ENCODE peak calls at places on chromosomes 16 and 17, in ten cellular contexts. One of them, this sample, is unnamed. For H3K4me1, the result is how much of the 10 kb centered on the place peaks cover.

GRCh38 chr17:47188266-47188665 is 829 bp downstream of the CDC27 start:
- DNase-seq in H1: no peak
- DNase-seq in neural progenitor cell: no peak
- DNase-seq in mesendoderm: peak
- DNase-seq in GM23248: peak
- DNase-seq in mesenchymal stem cell: peak
- DNase-seq in mammary epithelial cell: peak
- DNase-seq in colonic mucosa: no peak
- DNase-seq in MM.1S: peak
- DNase-seq in neuronal stem cell: peak
- DNase-seq in this sample: peak

GRCh38 chr17:29133146-29133713 is 47.0 kb downstream of the MYO18A start:
- DNase-seq in GM23248: peak
- DNase-seq in neural progenitor cell: no peak
- DNase-seq in mesenchymal stem cell: peak
- DNase-seq in H1: no peak
- DNase-seq in neuronal stem cell: no peak
- DNase-seq in mesendoderm: peak
- DNase-seq in colonic mucosa: no peak
- DNase-seq in mammary epithelial cell: no peak
- DNase-seq in MM.1S: no peak
- DNase-seq in this sample: peak

GRCh38 chr17:64498308-64499203 is 1.7 kb upstream of the POLG2 start:
- DNase-seq in MM.1S: no peak
- DNase-seq in H1: no peak
- DNase-seq in neural progenitor cell: peak
- DNase-seq in mesendoderm: no peak
- DNase-seq in GM23248: peak
- DNase-seq in neuronal stem cell: no peak
- DNase-seq in mammary epithelial cell: peak
- DNase-seq in colonic mucosa: no peak
- DNase-seq in mesenchymal stem cell: peak
- DNase-seq in this sample: peak

GRCh38 chr17:7835818-7836595 is 2.0 kb downstream of the KDM6B start:
- DNase-seq in neural progenitor cell: peak
- DNase-seq in mesendoderm: peak
- DNase-seq in neuronal stem cell: no peak
- DNase-seq in GM23248: peak
- DNase-seq in H1: peak
- DNase-seq in mesenchymal stem cell: peak
- DNase-seq in MM.1S: no peak
- DNase-seq in mammary epithelial cell: peak
- DNase-seq in colonic mucosa: peak
- DNase-seq in this sample: peak

GRCh38 chr17:65191805-65192740 is 54.9 kb downstream of the RGS9 start:
- DNase-seq in mesendoderm: peak
- DNase-seq in neuronal stem cell: no peak
- DNase-seq in neural progenitor cell: no peak
- DNase-seq in colonic mucosa: no peak
- DNase-seq in mesenchymal stem cell: peak
- DNase-seq in H1: no peak
- DNase-seq in MM.1S: no peak
- DNase-seq in mammary epithelial cell: peak
- DNase-seq in GM23248: peak
- DNase-seq in this sample: peak

GRCh38 chr16:2150418-2151187 is 2.2 kb downstream of the RAB26 start:
- DNase-seq in H1: peak
- DNase-seq in colonic mucosa: peak
- DNase-seq in mesenchymal stem cell: peak
- DNase-seq in GM23248: no peak
- DNase-seq in neuronal stem cell: no peak
- DNase-seq in neural progenitor cell: peak
- DNase-seq in MM.1S: no peak
- DNase-seq in mesendoderm: peak
- DNase-seq in mammary epithelial cell: peak
- DNase-seq in this sample: no peak

GRCh38 chr17:58184986-58185761 is 7.4 kb upstream of the EPX start:
- DNase-seq in mesendoderm: no peak
- DNase-seq in neuronal stem cell: no peak
- DNase-seq in neural progenitor cell: no peak
- DNase-seq in mesenchymal stem cell: no peak
- DNase-seq in colonic mucosa: no peak
- DNase-seq in GM23248: no peak
- DNase-seq in mammary epithelial cell: no peak
- DNase-seq in MM.1S: no peak
- DNase-seq in H1: no peak
- DNase-seq in this sample: no peak

GRCh38 chr17:61416540-61417363 is 17.1 kb downstream of the TBX2 start:
- DNase-seq in MM.1S: peak
- DNase-seq in mesendoderm: peak
- DNase-seq in GM23248: peak
- DNase-seq in H1: peak
- DNase-seq in colonic mucosa: peak
- DNase-seq in mesenchymal stem cell: peak
- DNase-seq in neural progenitor cell: peak
- DNase-seq in mammary epithelial cell: peak
- DNase-seq in neuronal stem cell: peak
- DNase-seq in this sample: peak

GRCh38 chr16:82344157-82344556 is 174.1 kb upstream of the MPHOSPH6 start:
- DNase-seq in GM23248: peak
- DNase-seq in mammary epithelial cell: no peak
- DNase-seq in H1: no peak
- DNase-seq in colonic mucosa: no peak
- DNase-seq in mesendoderm: peak
- DNase-seq in MM.1S: no peak
- DNase-seq in neural progenitor cell: peak
- DNase-seq in neuronal stem cell: no peak
- DNase-seq in mesenchymal stem cell: no peak
- DNase-seq in this sample: no peak

GRCh38 chr16:56190903-56191806 is at the start of gene GNAO1:
- DNase-seq in GM23248: peak
- DNase-seq in neural progenitor cell: peak
- DNase-seq in mesendoderm: peak
- DNase-seq in H1: peak
- DNase-seq in MM.1S: peak
- DNase-seq in colonic mucosa: no peak
- DNase-seq in mesenchymal stem cell: peak
- DNase-seq in neuronal stem cell: peak
- DNase-seq in mammary epithelial cell: peak
- DNase-seq in this sample: peak

GRCh38 chr17:75430159-75430748 is 24.8 kb upstream of the GRB2 start:
- DNase-seq in MM.1S: no peak
- DNase-seq in GM23248: no peak
- DNase-seq in colonic mucosa: no peak
- DNase-seq in mesendoderm: peak
- DNase-seq in mesenchymal stem cell: peak
- DNase-seq in neural progenitor cell: peak
- DNase-seq in neuronal stem cell: peak
- DNase-seq in H1: peak
- DNase-seq in mammary epithelial cell: no peak
- DNase-seq in this sample: peak

GRCh38 chr17:63919311-63919723 is 678 bp upstream of the GH1 start:
- DNase-seq in mammary epithelial cell: peak
- DNase-seq in colonic mucosa: peak
- DNase-seq in mesendoderm: peak
- DNase-seq in MM.1S: peak
- DNase-seq in H1: peak
- DNase-seq in neuronal stem cell: peak
- DNase-seq in GM23248: peak
- DNase-seq in neural progenitor cell: peak
- DNase-seq in mesenchymal stem cell: peak
- DNase-seq in this sample: peak

GRCh38 chr16:31700200-31700529 is 172.5 kb downstream of the AHSP start:
- DNase-seq in H1: no peak
- DNase-seq in MM.1S: no peak
- DNase-seq in mammary epithelial cell: no peak
- DNase-seq in mesenchymal stem cell: no peak
- DNase-seq in colonic mucosa: no peak
- DNase-seq in GM23248: peak
- DNase-seq in mesendoderm: no peak
- DNase-seq in neuronal stem cell: no peak
- DNase-seq in neural progenitor cell: no peak
- DNase-seq in this sample: no peak

GRCh38 chr16:31870809-31871208 is 2.8 kb upstream of the ZNF267 start:
- DNase-seq in mesendoderm: no peak
- DNase-seq in mesenchymal stem cell: no peak
- DNase-seq in neural progenitor cell: no peak
- DNase-seq in neuronal stem cell: no peak
- DNase-seq in H1: no peak
- DNase-seq in mammary epithelial cell: no peak
- DNase-seq in colonic mucosa: no peak
- DNase-seq in MM.1S: no peak
- DNase-seq in GM23248: no peak
- DNase-seq in this sample: no peak

GRCh38 chr16:11160676-11161115 is 95.3 kb downstream of the SOCS1 start:
- DNase-seq in neuronal stem cell: no peak
- DNase-seq in mammary epithelial cell: no peak
- DNase-seq in H1: no peak
- DNase-seq in mesenchymal stem cell: no peak
- DNase-seq in GM23248: peak
- DNase-seq in colonic mucosa: no peak
- DNase-seq in MM.1S: no peak
- DNase-seq in mesendoderm: no peak
- DNase-seq in neural progenitor cell: no peak
- DNase-seq in this sample: no peak

GRCh38 chr17:10062757-10063385 is 135.5 kb downstream of the GAS7 start:
- DNase-seq in neuronal stem cell: no peak
- DNase-seq in mesenchymal stem cell: no peak
- DNase-seq in mesendoderm: no peak
- DNase-seq in colonic mucosa: no peak
- DNase-seq in H1: no peak
- DNase-seq in GM23248: no peak
- DNase-seq in neural progenitor cell: no peak
- DNase-seq in MM.1S: no peak
- DNase-seq in mammary epithelial cell: no peak
- DNase-seq in this sample: no peak

GRCh38 chr17:42230225-42230624 is 35.9 kb upstream of the GHDC start:
- DNase-seq in MM.1S: no peak
- DNase-seq in mesendoderm: no peak
- DNase-seq in mesenchymal stem cell: no peak
- DNase-seq in mammary epithelial cell: no peak
- DNase-seq in colonic mucosa: no peak
- DNase-seq in GM23248: no peak
- DNase-seq in neuronal stem cell: no peak
- DNase-seq in neural progenitor cell: no peak
- DNase-seq in H1: no peak
- DNase-seq in this sample: no peak

GRCh38 chr16:8678068-8678927 is 3.9 kb downstream of the ABAT start:
- DNase-seq in MM.1S: no peak
- DNase-seq in neural progenitor cell: no peak
- DNase-seq in neuronal stem cell: no peak
- DNase-seq in GM23248: peak
- DNase-seq in colonic mucosa: no peak
- DNase-seq in mammary epithelial cell: peak
- DNase-seq in H1: no peak
- DNase-seq in mesendoderm: no peak
- DNase-seq in mesenchymal stem cell: peak
- DNase-seq in this sample: peak

DNA sequence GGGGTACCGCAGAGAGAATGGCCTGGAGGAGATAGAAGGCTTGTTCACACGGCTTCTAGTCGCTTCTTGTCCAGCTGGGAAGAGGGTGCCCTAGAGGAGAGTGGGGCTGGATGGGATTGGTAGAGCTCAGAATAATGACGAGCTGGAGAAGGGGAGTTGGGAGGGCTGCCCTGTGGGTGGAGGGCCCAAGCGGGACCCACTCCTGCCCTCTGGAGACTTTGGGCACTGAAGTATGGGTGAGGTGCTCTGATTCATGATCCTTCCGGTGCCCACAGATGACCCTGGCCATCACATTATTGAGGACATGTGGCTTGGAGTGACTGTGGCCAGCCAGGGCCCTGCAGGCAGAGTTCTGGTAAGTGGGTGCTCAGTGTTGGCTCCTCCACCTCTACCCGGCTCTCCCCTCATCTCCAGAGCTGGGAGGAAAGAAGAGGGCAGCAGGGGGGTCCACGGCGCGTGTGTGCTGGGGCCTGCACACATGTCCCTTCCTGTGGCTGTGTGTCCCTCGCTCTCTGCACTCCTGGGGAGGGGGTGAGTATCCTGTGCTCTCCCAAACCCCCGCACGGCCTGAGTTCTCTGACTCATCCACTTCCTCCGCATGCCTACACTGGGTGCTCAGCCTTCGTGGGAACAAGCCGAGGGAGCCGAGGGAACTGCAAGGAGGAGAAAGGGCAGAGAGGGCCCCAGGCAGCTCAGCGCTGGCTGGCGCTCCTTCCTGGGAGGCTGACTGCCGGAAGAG is 8.5 kb downstream of the ITGA3 start:
- DNase-seq in MM.1S: no peak
- DNase-seq in neural progenitor cell: no peak
- DNase-seq in colonic mucosa: no peak
- DNase-seq in GM23248: peak
- DNase-seq in neuronal stem cell: no peak
- DNase-seq in mammary epithelial cell: peak
- DNase-seq in mesendoderm: peak
- DNase-seq in H1: no peak
- DNase-seq in mesenchymal stem cell: peak
- DNase-seq in this sample: peak
- H3K4me3 ChIP-seq in MM.1S: no peak
- H3K4me3 ChIP-seq in neural progenitor cell: no peak
- H3K4me3 ChIP-seq in colonic mucosa: no peak
- H3K4me3 ChIP-seq in GM23248: peak
- H3K4me3 ChIP-seq in neuronal stem cell: no peak
- H3K4me3 ChIP-seq in mammary epithelial cell: no peak
- H3K4me3 ChIP-seq in mesendoderm: no peak
- H3K4me3 ChIP-seq in H1: no peak
- H3K4me3 ChIP-seq in mesenchymal stem cell: peak
- H3K4me3 ChIP-seq in this sample: peak

GRCh38 chr17:72110953-72111339 is 9.9 kb upstream of the SOX9 start:
- DNase-seq in mammary epithelial cell: no peak
- DNase-seq in mesenchymal stem cell: no peak
- DNase-seq in GM23248: no peak
- DNase-seq in colonic mucosa: peak
- DNase-seq in neural progenitor cell: no peak
- DNase-seq in mesendoderm: no peak
- DNase-seq in MM.1S: no peak
- DNase-seq in neuronal stem cell: no peak
- DNase-seq in H1: no peak
- DNase-seq in this sample: no peak
- H3K4me1 ChIP-seq in mammary epithelial cell: under half
- H3K4me1 ChIP-seq in mesenchymal stem cell: under half
- H3K4me1 ChIP-seq in GM23248: under half
- H3K4me1 ChIP-seq in colonic mucosa: under half
- H3K4me1 ChIP-seq in neural progenitor cell: under half
- H3K4me1 ChIP-seq in mesendoderm: under half
- H3K4me1 ChIP-seq in MM.1S: under half
- H3K4me1 ChIP-seq in neuronal stem cell: under half
- H3K4me1 ChIP-seq in H1: under half
- H3K4me1 ChIP-seq in this sample: under half

GRCh38 chr17:45333702-45334092 is 16.9 kb upstream of the MAP3K14 start:
- DNase-seq in MM.1S: no peak
- DNase-seq in GM23248: no peak
- DNase-seq in neural progenitor cell: no peak
- DNase-seq in mesenchymal stem cell: no peak
- DNase-seq in neuronal stem cell: no peak
- DNase-seq in mesendoderm: no peak
- DNase-seq in colonic mucosa: no peak
- DNase-seq in mammary epithelial cell: no peak
- DNase-seq in H1: no peak
- DNase-seq in this sample: no peak
- H3K9ac ChIP-seq in MM.1S: no peak
- H3K9ac ChIP-seq in GM23248: no peak
- H3K9ac ChIP-seq in neural progenitor cell: no peak
- H3K9ac ChIP-seq in mesenchymal stem cell: no peak
- H3K9ac ChIP-seq in neuronal stem cell: no peak
- H3K9ac ChIP-seq in mesendoderm: no peak
- H3K9ac ChIP-seq in colonic mucosa: no peak
- H3K9ac ChIP-seq in mammary epithelial cell: no peak
- H3K9ac ChIP-seq in H1: no peak
- H3K9ac ChIP-seq in this sample: no peak

GRCh38 chr17:39943702-39944392 is 16.3 kb downstream of the LRRC3C start:
- DNase-seq in neural progenitor cell: no peak
- DNase-seq in colonic mucosa: no peak
- DNase-seq in mesendoderm: no peak
- DNase-seq in mesenchymal stem cell: no peak
- DNase-seq in H1: no peak
- DNase-seq in MM.1S: no peak
- DNase-seq in neuronal stem cell: no peak
- DNase-seq in GM23248: no peak
- DNase-seq in mammary epithelial cell: no peak
- DNase-seq in this sample: no peak
- H3K4me3 ChIP-seq in neural progenitor cell: no peak
- H3K4me3 ChIP-seq in colonic mucosa: no peak
- H3K4me3 ChIP-seq in mesendoderm: no peak
- H3K4me3 ChIP-seq in mesenchymal stem cell: no peak
- H3K4me3 ChIP-seq in H1: no peak
- H3K4me3 ChIP-seq in MM.1S: no peak
- H3K4me3 ChIP-seq in neuronal stem cell: no peak
- H3K4me3 ChIP-seq in GM23248: no peak
- H3K4me3 ChIP-seq in mammary epithelial cell: no peak
- H3K4me3 ChIP-seq in this sample: no peak

This sample was measured in adipocyte.